ENCODE peak calls at places on chromosomes 7 and 10, in six cellular contexts. One of them, this sample, is unnamed.
A peak's percentile ranks its signal among the peaks of the same experiment; 100 is the strongest.

GRCh38 chr10:101851411-101852116 is 8.0 kb upstream of the KCNIP2 start:
- DNase-seq in GM12878: no peak
- DNase-seq in HepG2: no peak
- DNase-seq in stomach: no peak
- DNase-seq in sigmoid colon: no peak
- DNase-seq in SK-N-SH: no peak
- DNase-seq in this sample: no peak

GRCh38 chr10:125871341-125871740 is 9.8 kb downstream of the DHX32 start:
- DNase-seq in GM12878: no peak
- DNase-seq in HepG2: no peak
- DNase-seq in stomach: no peak
- DNase-seq in sigmoid colon: no peak
- DNase-seq in SK-N-SH: no peak
- DNase-seq in this sample: no peak

GRCh38 chr10:21681156-21681555 is 147.1 kb downstream of the MLLT10 start:
- DNase-seq in GM12878: no peak
- DNase-seq in HepG2: no peak
- DNase-seq in stomach: no peak
- DNase-seq in sigmoid colon: no peak
- DNase-seq in SK-N-SH: no peak
- DNase-seq in this sample: no peak

GRCh38 chr10:34641147-34641912 is 173.8 kb downstream of the PARD3 start:
- DNase-seq in GM12878: no peak
- DNase-seq in HepG2: no peak
- DNase-seq in stomach: no peak
- DNase-seq in sigmoid colon: no peak
- DNase-seq in SK-N-SH: no peak
- DNase-seq in this sample: no peak

GRCh38 chr10:22927661-22928403 is at the start of gene ARMC3:
- DNase-seq in GM12878: no peak
- DNase-seq in HepG2: peak; percentile 41
- DNase-seq in stomach: peak; percentile 59
- DNase-seq in sigmoid colon: peak; percentile 65
- DNase-seq in SK-N-SH: peak; percentile 82
- DNase-seq in this sample: peak; percentile 38

GRCh38 chr10:72658696-72659400 is 33.0 kb upstream of the MICU1 start:
- DNase-seq in GM12878: no peak
- DNase-seq in HepG2: no peak
- DNase-seq in stomach: no peak
- DNase-seq in sigmoid colon: no peak
- DNase-seq in SK-N-SH: no peak
- DNase-seq in this sample: no peak

GRCh38 chr10:86346169-86346793 is 20.3 kb downstream of the GRID1 start:
- DNase-seq in GM12878: no peak
- DNase-seq in HepG2: no peak
- DNase-seq in stomach: no peak
- DNase-seq in sigmoid colon: peak; percentile 35
- DNase-seq in SK-N-SH: peak; percentile 92
- DNase-seq in this sample: no peak

GRCh38 chr7:27295236-27295635 is 52.6 kb downstream of the EVX1 start:
- DNase-seq in GM12878: no peak
- DNase-seq in HepG2: no peak
- DNase-seq in stomach: no peak
- DNase-seq in sigmoid colon: no peak
- DNase-seq in SK-N-SH: no peak
- DNase-seq in this sample: no peak

GRCh38 chr10:60732240-60733188 is 45.8 kb upstream of the CDK1 start:
- DNase-seq in GM12878: no peak
- DNase-seq in HepG2: no peak
- DNase-seq in stomach: peak; percentile 58
- DNase-seq in sigmoid colon: peak; percentile 63
- DNase-seq in SK-N-SH: no peak
- DNase-seq in this sample: peak; percentile 51

GRCh38 chr7:81447351-81447952 is 322.4 kb downstream of the HGF start:
- DNase-seq in GM12878: no peak
- DNase-seq in HepG2: peak; percentile 27
- DNase-seq in stomach: no peak
- DNase-seq in sigmoid colon: no peak
- DNase-seq in SK-N-SH: peak; percentile 50
- DNase-seq in this sample: peak; percentile 16

GRCh38 chr7:155427411-155428038 is 30.4 kb upstream of the EN2 start:
- DNase-seq in GM12878: no peak
- DNase-seq in HepG2: no peak
- DNase-seq in stomach: no peak
- DNase-seq in sigmoid colon: no peak
- DNase-seq in SK-N-SH: no peak
- DNase-seq in this sample: no peak

GRCh38 chr10:78312197-78313046 is 278.8 kb downstream of the RPS24 start:
- DNase-seq in GM12878: no peak
- DNase-seq in HepG2: no peak
- DNase-seq in stomach: no peak
- DNase-seq in sigmoid colon: peak; percentile 87
- DNase-seq in SK-N-SH: no peak
- DNase-seq in this sample: no peak

GRCh38 chr10:22325272-22325947 is 4.5 kb downstream of the BMI1 start:
- DNase-seq in GM12878: no peak
- DNase-seq in HepG2: peak; percentile 61
- DNase-seq in stomach: peak; percentile 76
- DNase-seq in sigmoid colon: peak; percentile 87
- DNase-seq in SK-N-SH: peak; percentile 92
- DNase-seq in this sample: peak; percentile 79

GRCh38 chr7:13035233-13035632 is 347.8 kb downstream of the ARL4A start:
- DNase-seq in GM12878: no peak
- DNase-seq in HepG2: no peak
- DNase-seq in stomach: no peak
- DNase-seq in sigmoid colon: no peak
- DNase-seq in SK-N-SH: no peak
- DNase-seq in this sample: no peak

GRCh38 chr10:98331888-98332287 is 63.9 kb upstream of the LOXL4 start:
- DNase-seq in GM12878: no peak
- DNase-seq in HepG2: peak; percentile 17
- DNase-seq in stomach: no peak
- DNase-seq in sigmoid colon: no peak
- DNase-seq in SK-N-SH: no peak
- DNase-seq in this sample: no peak

GRCh38 chr10:120365872-120366271 is 91.2 kb upstream of the PLPP4 start:
- DNase-seq in GM12878: no peak
- DNase-seq in HepG2: no peak
- DNase-seq in stomach: no peak
- DNase-seq in sigmoid colon: no peak
- DNase-seq in SK-N-SH: no peak
- DNase-seq in this sample: no peak

GRCh38 chr7:66297579-66297978 is 92.4 kb downstream of the TPST1 start:
- DNase-seq in GM12878: no peak
- DNase-seq in HepG2: no peak
- DNase-seq in stomach: no peak
- DNase-seq in sigmoid colon: no peak
- DNase-seq in SK-N-SH: no peak
- DNase-seq in this sample: no peak

GRCh38 chr10:79387466-79387973 is 40.3 kb downstream of the PPIF start:
- DNase-seq in GM12878: no peak
- DNase-seq in HepG2: no peak
- DNase-seq in stomach: no peak
- DNase-seq in sigmoid colon: peak; percentile 86
- DNase-seq in SK-N-SH: peak; percentile 16
- DNase-seq in this sample: peak; percentile 8

GRCh38 chr7:128091106-128091505 is 59.9 kb upstream of the LRRC4 start:
- DNase-seq in GM12878: no peak
- DNase-seq in HepG2: no peak
- DNase-seq in stomach: peak; percentile 53
- DNase-seq in sigmoid colon: no peak
- DNase-seq in SK-N-SH: no peak
- DNase-seq in this sample: no peak

GRCh38 chr10:77392851-77393250 is 244.8 kb downstream of the KCNMA1 start:
- DNase-seq in GM12878: no peak
- DNase-seq in HepG2: no peak
- DNase-seq in stomach: no peak
- DNase-seq in sigmoid colon: no peak
- DNase-seq in SK-N-SH: no peak
- DNase-seq in this sample: no peak

GRCh38 chr10:121983828-121984227 is 5.1 kb upstream of the TACC2 start:
- DNase-seq in GM12878: no peak
- DNase-seq in HepG2: no peak
- DNase-seq in stomach: no peak
- DNase-seq in sigmoid colon: no peak
- DNase-seq in SK-N-SH: no peak
- DNase-seq in this sample: no peak

GRCh38 chr10:121990015-121990677 is 1.2 kb downstream of the TACC2 start:
- DNase-seq in GM12878: no peak
- DNase-seq in HepG2: no peak
- DNase-seq in stomach: peak; percentile 60
- DNase-seq in sigmoid colon: no peak
- DNase-seq in SK-N-SH: no peak
- DNase-seq in this sample: peak; percentile 62

GRCh38 chr10:121988361-121989324 is at the start of gene TACC2:
- DNase-seq in GM12878: no peak
- DNase-seq in HepG2: peak; percentile 46
- DNase-seq in stomach: no peak
- DNase-seq in sigmoid colon: peak; percentile 77
- DNase-seq in SK-N-SH: no peak
- DNase-seq in this sample: no peak

GRCh38 chr10:121978511-121978910 is 3.5 kb upstream of the NSMCE4A start:
- DNase-seq in GM12878: no peak
- DNase-seq in HepG2: no peak
- DNase-seq in stomach: no peak
- DNase-seq in sigmoid colon: no peak
- DNase-seq in SK-N-SH: no peak
- DNase-seq in this sample: no peak

GRCh38 chr10:121984463-121984862 is 4.5 kb upstream of the TACC2 start:
- DNase-seq in GM12878: no peak
- DNase-seq in HepG2: no peak
- DNase-seq in stomach: no peak
- DNase-seq in sigmoid colon: no peak
- DNase-seq in SK-N-SH: no peak
- DNase-seq in this sample: no peak
- TF ChIP-seq EP300 in GM12878: no peak
- TF ChIP-seq EP300 in HepG2: no peak
- TF ChIP-seq EP300 in stomach: no peak
- TF ChIP-seq EP300 in sigmoid colon: no peak
- TF ChIP-seq EP300 in SK-N-SH: no peak
- TF ChIP-seq EP300 in this sample: no peak

GRCh38 chr7:151342102-151342646 is 562 bp downstream of the NUB1 start:
- DNase-seq in GM12878: peak; percentile 77
- DNase-seq in HepG2: no peak
- DNase-seq in stomach: no peak
- DNase-seq in sigmoid colon: no peak
- DNase-seq in SK-N-SH: no peak
- DNase-seq in this sample: no peak
- TF ChIP-seq CTCF in GM12878: no peak
- TF ChIP-seq CTCF in HepG2: no peak
- TF ChIP-seq CTCF in stomach: no peak
- TF ChIP-seq CTCF in sigmoid colon: no peak
- TF ChIP-seq CTCF in SK-N-SH: no peak
- TF ChIP-seq CTCF in this sample: no peak

DNA sequence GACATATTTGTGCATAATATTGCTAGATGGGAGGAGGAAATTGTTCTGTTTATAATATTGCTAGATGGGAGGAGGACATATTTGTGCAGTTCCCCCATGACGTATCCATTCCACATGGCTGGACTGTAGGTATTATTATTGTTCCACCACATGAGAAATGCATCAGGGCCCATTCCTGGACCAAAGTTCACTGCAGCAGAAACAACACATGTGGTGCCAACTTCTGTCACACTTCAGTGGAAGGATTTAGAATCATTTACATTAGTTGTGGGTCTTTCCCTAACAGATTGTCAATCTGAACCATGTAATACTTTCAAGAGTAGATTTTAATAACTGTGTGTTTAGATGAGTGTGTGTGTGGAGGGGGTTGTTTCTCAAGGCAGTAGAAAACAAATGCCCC is 32.7 kb upstream of the MACC1 start:
- DNase-seq in GM12878: no peak
- DNase-seq in HepG2: peak; percentile 28
- DNase-seq in stomach: no peak
- DNase-seq in sigmoid colon: no peak
- DNase-seq in SK-N-SH: no peak
- DNase-seq in this sample: no peak
- TF ChIP-seq EP300 in GM12878: no peak
- TF ChIP-seq EP300 in HepG2: no peak
- TF ChIP-seq EP300 in stomach: no peak
- TF ChIP-seq EP300 in sigmoid colon: no peak
- TF ChIP-seq EP300 in SK-N-SH: no peak
- TF ChIP-seq EP300 in this sample: no peak

GRCh38 chr7:151447312-151447711 is 7.4 kb upstream of the CRYGN start:
- DNase-seq in GM12878: no peak
- DNase-seq in HepG2: no peak
- DNase-seq in stomach: no peak
- DNase-seq in sigmoid colon: peak; percentile 66
- DNase-seq in SK-N-SH: no peak
- DNase-seq in this sample: no peak

GRCh38 chr7:151446412-151446811 is 6.5 kb upstream of the CRYGN start:
- DNase-seq in GM12878: no peak
- DNase-seq in HepG2: no peak
- DNase-seq in stomach: no peak
- DNase-seq in sigmoid colon: peak; percentile 54
- DNase-seq in SK-N-SH: no peak
- DNase-seq in this sample: no peak

GRCh38 chr7:151449990-151450389 is 10.0 kb upstream of the CRYGN start:
- DNase-seq in GM12878: no peak
- DNase-seq in HepG2: no peak
- DNase-seq in stomach: no peak
- DNase-seq in sigmoid colon: peak; percentile 60
- DNase-seq in SK-N-SH: no peak
- DNase-seq in this sample: no peak

GRCh38 chr7:151447901-151448260 is 7.9 kb upstream of the CRYGN start:
- DNase-seq in GM12878: no peak
- DNase-seq in HepG2: no peak
- DNase-seq in stomach: no peak
- DNase-seq in sigmoid colon: no peak
- DNase-seq in SK-N-SH: no peak
- DNase-seq in this sample: no peak

DNA sequence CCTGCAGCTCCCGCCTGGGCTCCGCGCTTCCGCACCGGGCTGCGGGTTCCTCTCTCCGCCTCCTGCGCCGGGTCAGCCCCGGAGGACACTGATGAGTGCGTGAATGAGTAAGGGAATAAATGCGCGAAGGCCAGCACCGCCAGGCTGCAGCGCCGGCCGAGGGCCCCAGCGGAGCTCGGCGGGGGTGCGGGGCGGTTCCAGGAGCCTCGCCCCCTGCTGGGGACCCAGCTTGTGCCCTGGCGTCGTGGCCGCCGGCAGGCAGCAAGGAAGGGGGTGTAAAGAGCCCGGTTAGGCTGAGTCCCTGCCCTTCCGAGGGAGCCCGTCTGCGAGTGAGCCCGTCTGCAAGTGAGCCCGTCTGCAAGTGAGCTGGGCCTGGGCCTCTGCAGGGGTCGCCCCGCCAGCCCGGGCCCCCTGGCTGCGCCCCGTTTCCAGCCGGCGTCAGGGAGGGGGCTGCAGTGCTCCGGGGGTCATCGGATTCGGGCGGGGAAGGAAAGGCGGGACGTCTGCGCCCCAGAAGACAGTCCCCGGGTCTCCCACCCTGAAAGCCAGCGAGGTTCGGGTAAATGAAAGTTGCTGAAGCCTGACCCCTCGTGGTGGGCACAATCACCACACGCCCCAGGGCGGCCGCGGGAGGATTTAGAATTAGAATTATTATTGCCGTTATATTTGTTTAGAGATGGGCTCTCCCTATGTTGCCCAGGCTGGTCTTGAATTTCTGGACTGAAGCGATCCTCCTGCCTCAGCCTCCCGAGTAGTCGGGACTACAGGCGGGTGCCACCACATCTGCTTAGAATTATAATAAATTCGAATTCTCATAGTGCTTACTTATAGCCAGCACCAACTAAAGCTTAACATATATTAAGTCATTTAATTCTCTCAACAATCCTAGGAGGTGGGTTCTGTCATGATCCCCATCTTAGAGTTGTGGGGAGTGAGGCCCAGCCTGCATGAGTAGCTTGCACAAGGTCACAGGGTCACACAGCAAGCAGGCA is 8.6 kb upstream of the CRYGN start:
- DNase-seq in GM12878: no peak
- DNase-seq in HepG2: peak; percentile 20
- DNase-seq in stomach: peak; percentile 75
- DNase-seq in sigmoid colon: peak; percentile 88
- DNase-seq in SK-N-SH: peak; percentile 91
- DNase-seq in this sample: peak; percentile 74
- TF ChIP-seq CTCF in GM12878: peak; percentile 68
- TF ChIP-seq CTCF in HepG2: peak; percentile 80
- TF ChIP-seq CTCF in stomach: peak; percentile 84
- TF ChIP-seq CTCF in sigmoid colon: peak; percentile 72
- TF ChIP-seq CTCF in SK-N-SH: peak; percentile 74
- TF ChIP-seq CTCF in this sample: peak; percentile 78

This sample was measured in transverse colon.